ENCODE peak calls at places on chromosomes 3 and 15, in ten cellular contexts. One of them, this sample, is unnamed.

GRCh38 chr3:124714218-124714853 is 15.9 kb upstream of the UMPS start:
- DNase-seq in C1 segment of cervical spinal cord: no peak
- DNase-seq in RPMI8226: no peak
- DNase-seq in skeletal muscle cell: no peak
- DNase-seq in mucosa of gallbladder: peak
- DNase-seq in EL: no peak
- DNase-seq in stimulated activated CD4-positive, alpha-beta T cell treated with anti-CD3 and anti-CD28 coated beads, Interleukin-1b, Interleukin-23, amount 100 ng/mL, for 24 hours: no peak
- DNase-seq in iris pigment epithelial cell: peak
- DNase-seq in KG1: no peak
- DNase-seq in breast epithelium: no peak
- DNase-seq in this sample: no peak

GRCh38 chr15:68666812-68667450 is 88.1 kb downstream of the CORO2B start:
- DNase-seq in breast epithelium: no peak
- DNase-seq in C1 segment of cervical spinal cord: peak
- DNase-seq in RPMI8226: no peak
- DNase-seq in stimulated activated CD4-positive, alpha-beta T cell treated with anti-CD3 and anti-CD28 coated beads, Interleukin-1b, Interleukin-23, amount 100 ng/mL, for 24 hours: no peak
- DNase-seq in KG1: no peak
- DNase-seq in skeletal muscle cell: no peak
- DNase-seq in EL: no peak
- DNase-seq in iris pigment epithelial cell: no peak
- DNase-seq in mucosa of gallbladder: no peak
- DNase-seq in this sample: no peak

GRCh38 chr3:14428087-14429067 is 26.0 kb downstream of the SLC6A6 start:
- DNase-seq in mucosa of gallbladder: peak
- DNase-seq in RPMI8226: no peak
- DNase-seq in C1 segment of cervical spinal cord: peak
- DNase-seq in breast epithelium: no peak
- DNase-seq in iris pigment epithelial cell: no peak
- DNase-seq in skeletal muscle cell: no peak
- DNase-seq in EL: no peak
- DNase-seq in KG1: no peak
- DNase-seq in stimulated activated CD4-positive, alpha-beta T cell treated with anti-CD3 and anti-CD28 coated beads, Interleukin-1b, Interleukin-23, amount 100 ng/mL, for 24 hours: peak
- DNase-seq in this sample: no peak

GRCh38 chr3:184284696-184285095 is 8.9 kb downstream of the ECE2 start:
- DNase-seq in breast epithelium: no peak
- DNase-seq in mucosa of gallbladder: no peak
- DNase-seq in C1 segment of cervical spinal cord: peak
- DNase-seq in iris pigment epithelial cell: peak
- DNase-seq in stimulated activated CD4-positive, alpha-beta T cell treated with anti-CD3 and anti-CD28 coated beads, Interleukin-1b, Interleukin-23, amount 100 ng/mL, for 24 hours: no peak
- DNase-seq in RPMI8226: peak
- DNase-seq in KG1: no peak
- DNase-seq in EL: peak
- DNase-seq in skeletal muscle cell: peak
- DNase-seq in this sample: peak

GRCh38 chr15:57403532-57403931 is 27.2 kb downstream of the CGNL1 start:
- DNase-seq in RPMI8226: no peak
- DNase-seq in stimulated activated CD4-positive, alpha-beta T cell treated with anti-CD3 and anti-CD28 coated beads, Interleukin-1b, Interleukin-23, amount 100 ng/mL, for 24 hours: no peak
- DNase-seq in breast epithelium: no peak
- DNase-seq in mucosa of gallbladder: no peak
- DNase-seq in KG1: no peak
- DNase-seq in C1 segment of cervical spinal cord: no peak
- DNase-seq in iris pigment epithelial cell: no peak
- DNase-seq in skeletal muscle cell: no peak
- DNase-seq in EL: no peak
- DNase-seq in this sample: no peak

GRCh38 chr15:72967836-72968530 is 84.3 kb upstream of the NEO1 start:
- DNase-seq in KG1: no peak
- DNase-seq in RPMI8226: no peak
- DNase-seq in C1 segment of cervical spinal cord: no peak
- DNase-seq in mucosa of gallbladder: no peak
- DNase-seq in stimulated activated CD4-positive, alpha-beta T cell treated with anti-CD3 and anti-CD28 coated beads, Interleukin-1b, Interleukin-23, amount 100 ng/mL, for 24 hours: no peak
- DNase-seq in breast epithelium: no peak
- DNase-seq in iris pigment epithelial cell: no peak
- DNase-seq in EL: no peak
- DNase-seq in skeletal muscle cell: no peak
- DNase-seq in this sample: no peak

GRCh38 chr15:45634442-45635190 is at the start of gene SQOR:
- DNase-seq in C1 segment of cervical spinal cord: no peak
- DNase-seq in mucosa of gallbladder: peak
- DNase-seq in skeletal muscle cell: no peak
- DNase-seq in EL: peak
- DNase-seq in KG1: no peak
- DNase-seq in stimulated activated CD4-positive, alpha-beta T cell treated with anti-CD3 and anti-CD28 coated beads, Interleukin-1b, Interleukin-23, amount 100 ng/mL, for 24 hours: peak
- DNase-seq in breast epithelium: peak
- DNase-seq in iris pigment epithelial cell: peak
- DNase-seq in RPMI8226: peak
- DNase-seq in this sample: peak

GRCh38 chr3:153166206-153166605 is 4.2 kb downstream of the RAP2B start:
- DNase-seq in KG1: no peak
- DNase-seq in EL: peak
- DNase-seq in mucosa of gallbladder: no peak
- DNase-seq in stimulated activated CD4-positive, alpha-beta T cell treated with anti-CD3 and anti-CD28 coated beads, Interleukin-1b, Interleukin-23, amount 100 ng/mL, for 24 hours: no peak
- DNase-seq in C1 segment of cervical spinal cord: no peak
- DNase-seq in RPMI8226: no peak
- DNase-seq in skeletal muscle cell: no peak
- DNase-seq in breast epithelium: no peak
- DNase-seq in iris pigment epithelial cell: peak
- DNase-seq in this sample: no peak

GRCh38 chr3:32685604-32686185 is 707 bp downstream of the CNOT10 start:
- DNase-seq in C1 segment of cervical spinal cord: no peak
- DNase-seq in RPMI8226: peak
- DNase-seq in stimulated activated CD4-positive, alpha-beta T cell treated with anti-CD3 and anti-CD28 coated beads, Interleukin-1b, Interleukin-23, amount 100 ng/mL, for 24 hours: no peak
- DNase-seq in mucosa of gallbladder: no peak
- DNase-seq in iris pigment epithelial cell: peak
- DNase-seq in KG1: peak
- DNase-seq in EL: no peak
- DNase-seq in skeletal muscle cell: no peak
- DNase-seq in breast epithelium: no peak
- DNase-seq in this sample: no peak

GRCh38 chr3:41679412-41679811 is 282.5 kb downstream of the ULK4 start:
- DNase-seq in KG1: no peak
- DNase-seq in C1 segment of cervical spinal cord: no peak
- DNase-seq in RPMI8226: no peak
- DNase-seq in mucosa of gallbladder: no peak
- DNase-seq in breast epithelium: no peak
- DNase-seq in skeletal muscle cell: no peak
- DNase-seq in stimulated activated CD4-positive, alpha-beta T cell treated with anti-CD3 and anti-CD28 coated beads, Interleukin-1b, Interleukin-23, amount 100 ng/mL, for 24 hours: no peak
- DNase-seq in EL: no peak
- DNase-seq in iris pigment epithelial cell: no peak
- DNase-seq in this sample: no peak

GRCh38 chr15:101057841-101058407 is 138.8 kb downstream of the LRRK1 start:
- DNase-seq in skeletal muscle cell: no peak
- DNase-seq in KG1: no peak
- DNase-seq in C1 segment of cervical spinal cord: no peak
- DNase-seq in stimulated activated CD4-positive, alpha-beta T cell treated with anti-CD3 and anti-CD28 coated beads, Interleukin-1b, Interleukin-23, amount 100 ng/mL, for 24 hours: no peak
- DNase-seq in breast epithelium: no peak
- DNase-seq in mucosa of gallbladder: peak
- DNase-seq in EL: no peak
- DNase-seq in iris pigment epithelial cell: no peak
- DNase-seq in RPMI8226: no peak
- DNase-seq in this sample: no peak

GRCh38 chr3:143150979-143151726 is 31.6 kb downstream of the CHST2 start:
- DNase-seq in RPMI8226: no peak
- DNase-seq in skeletal muscle cell: no peak
- DNase-seq in breast epithelium: no peak
- DNase-seq in C1 segment of cervical spinal cord: no peak
- DNase-seq in stimulated activated CD4-positive, alpha-beta T cell treated with anti-CD3 and anti-CD28 coated beads, Interleukin-1b, Interleukin-23, amount 100 ng/mL, for 24 hours: no peak
- DNase-seq in KG1: no peak
- DNase-seq in mucosa of gallbladder: no peak
- DNase-seq in iris pigment epithelial cell: no peak
- DNase-seq in EL: no peak
- DNase-seq in this sample: no peak

GRCh38 chr15:69351333-69351732 is 52.6 kb downstream of the PAQR5 start:
- DNase-seq in EL: no peak
- DNase-seq in C1 segment of cervical spinal cord: no peak
- DNase-seq in breast epithelium: no peak
- DNase-seq in skeletal muscle cell: no peak
- DNase-seq in KG1: no peak
- DNase-seq in stimulated activated CD4-positive, alpha-beta T cell treated with anti-CD3 and anti-CD28 coated beads, Interleukin-1b, Interleukin-23, amount 100 ng/mL, for 24 hours: no peak
- DNase-seq in mucosa of gallbladder: no peak
- DNase-seq in RPMI8226: no peak
- DNase-seq in iris pigment epithelial cell: no peak
- DNase-seq in this sample: no peak

GRCh38 chr3:14425574-14426304 is 23.3 kb downstream of the SLC6A6 start:
- DNase-seq in iris pigment epithelial cell: no peak
- DNase-seq in breast epithelium: no peak
- DNase-seq in stimulated activated CD4-positive, alpha-beta T cell treated with anti-CD3 and anti-CD28 coated beads, Interleukin-1b, Interleukin-23, amount 100 ng/mL, for 24 hours: no peak
- DNase-seq in RPMI8226: no peak
- DNase-seq in skeletal muscle cell: no peak
- DNase-seq in EL: peak
- DNase-seq in C1 segment of cervical spinal cord: no peak
- DNase-seq in mucosa of gallbladder: peak
- DNase-seq in KG1: no peak
- DNase-seq in this sample: no peak

GRCh38 chr15:29337156-29337959 is 67.7 kb upstream of the NSMCE3 start:
- DNase-seq in KG1: no peak
- DNase-seq in skeletal muscle cell: peak
- DNase-seq in RPMI8226: no peak
- DNase-seq in mucosa of gallbladder: no peak
- DNase-seq in EL: no peak
- DNase-seq in breast epithelium: no peak
- DNase-seq in iris pigment epithelial cell: no peak
- DNase-seq in stimulated activated CD4-positive, alpha-beta T cell treated with anti-CD3 and anti-CD28 coated beads, Interleukin-1b, Interleukin-23, amount 100 ng/mL, for 24 hours: no peak
- DNase-seq in C1 segment of cervical spinal cord: no peak
- DNase-seq in this sample: no peak

GRCh38 chr3:158127250-158128219 is 17.6 kb downstream of the RSRC1 start:
- DNase-seq in mucosa of gallbladder: no peak
- DNase-seq in skeletal muscle cell: no peak
- DNase-seq in iris pigment epithelial cell: peak
- DNase-seq in breast epithelium: no peak
- DNase-seq in C1 segment of cervical spinal cord: no peak
- DNase-seq in KG1: no peak
- DNase-seq in EL: peak
- DNase-seq in stimulated activated CD4-positive, alpha-beta T cell treated with anti-CD3 and anti-CD28 coated beads, Interleukin-1b, Interleukin-23, amount 100 ng/mL, for 24 hours: no peak
- DNase-seq in RPMI8226: peak
- DNase-seq in this sample: no peak

GRCh38 chr3:14123308-14124222 is 1.1 kb downstream of the CHCHD4 start:
- DNase-seq in KG1: no peak
- DNase-seq in skeletal muscle cell: no peak
- DNase-seq in mucosa of gallbladder: peak
- DNase-seq in C1 segment of cervical spinal cord: no peak
- DNase-seq in stimulated activated CD4-positive, alpha-beta T cell treated with anti-CD3 and anti-CD28 coated beads, Interleukin-1b, Interleukin-23, amount 100 ng/mL, for 24 hours: no peak
- DNase-seq in iris pigment epithelial cell: no peak
- DNase-seq in EL: no peak
- DNase-seq in breast epithelium: no peak
- DNase-seq in RPMI8226: peak
- DNase-seq in this sample: peak

GRCh38 chr3:127771746-127772145 is 50.6 kb downstream of the MGLL start:
- DNase-seq in C1 segment of cervical spinal cord: no peak
- DNase-seq in EL: no peak
- DNase-seq in iris pigment epithelial cell: no peak
- DNase-seq in RPMI8226: no peak
- DNase-seq in mucosa of gallbladder: no peak
- DNase-seq in breast epithelium: no peak
- DNase-seq in KG1: no peak
- DNase-seq in stimulated activated CD4-positive, alpha-beta T cell treated with anti-CD3 and anti-CD28 coated beads, Interleukin-1b, Interleukin-23, amount 100 ng/mL, for 24 hours: no peak
- DNase-seq in skeletal muscle cell: no peak
- DNase-seq in this sample: no peak

GRCh38 chr3:22609139-22609538 is 594.0 kb upstream of the UBE2E2 start:
- DNase-seq in iris pigment epithelial cell: no peak
- DNase-seq in EL: peak
- DNase-seq in stimulated activated CD4-positive, alpha-beta T cell treated with anti-CD3 and anti-CD28 coated beads, Interleukin-1b, Interleukin-23, amount 100 ng/mL, for 24 hours: no peak
- DNase-seq in mucosa of gallbladder: no peak
- DNase-seq in C1 segment of cervical spinal cord: no peak
- DNase-seq in skeletal muscle cell: no peak
- DNase-seq in RPMI8226: no peak
- DNase-seq in KG1: no peak
- DNase-seq in breast epithelium: no peak
- DNase-seq in this sample: no peak

GRCh38 chr3:188076176-188076575 is 77.8 kb upstream of the LPP start:
- DNase-seq in EL: no peak
- DNase-seq in breast epithelium: no peak
- DNase-seq in skeletal muscle cell: no peak
- DNase-seq in RPMI8226: no peak
- DNase-seq in mucosa of gallbladder: no peak
- DNase-seq in iris pigment epithelial cell: no peak
- DNase-seq in KG1: no peak
- DNase-seq in C1 segment of cervical spinal cord: peak
- DNase-seq in stimulated activated CD4-positive, alpha-beta T cell treated with anti-CD3 and anti-CD28 coated beads, Interleukin-1b, Interleukin-23, amount 100 ng/mL, for 24 hours: no peak
- DNase-seq in this sample: no peak

GRCh38 chr15:27410986-27411385 is 440.0 kb downstream of the GABRG3 start:
- DNase-seq in stimulated activated CD4-positive, alpha-beta T cell treated with anti-CD3 and anti-CD28 coated beads, Interleukin-1b, Interleukin-23, amount 100 ng/mL, for 24 hours: no peak
- DNase-seq in RPMI8226: no peak
- DNase-seq in breast epithelium: no peak
- DNase-seq in mucosa of gallbladder: no peak
- DNase-seq in iris pigment epithelial cell: no peak
- DNase-seq in KG1: no peak
- DNase-seq in EL: no peak
- DNase-seq in C1 segment of cervical spinal cord: no peak
- DNase-seq in skeletal muscle cell: no peak
- DNase-seq in this sample: no peak

GRCh38 chr15:37289109-37289765 is 188.9 kb upstream of the MEIS2 start:
- DNase-seq in breast epithelium: no peak
- DNase-seq in KG1: no peak
- DNase-seq in iris pigment epithelial cell: peak
- DNase-seq in C1 segment of cervical spinal cord: no peak
- DNase-seq in mucosa of gallbladder: no peak
- DNase-seq in EL: peak
- DNase-seq in skeletal muscle cell: no peak
- DNase-seq in stimulated activated CD4-positive, alpha-beta T cell treated with anti-CD3 and anti-CD28 coated beads, Interleukin-1b, Interleukin-23, amount 100 ng/mL, for 24 hours: no peak
- DNase-seq in RPMI8226: no peak
- DNase-seq in this sample: peak

GRCh38 chr15:78109156-78109555 is 16.8 kb downstream of the SH2D7 start:
- DNase-seq in C1 segment of cervical spinal cord: no peak
- DNase-seq in skeletal muscle cell: no peak
- DNase-seq in iris pigment epithelial cell: no peak
- DNase-seq in stimulated activated CD4-positive, alpha-beta T cell treated with anti-CD3 and anti-CD28 coated beads, Interleukin-1b, Interleukin-23, amount 100 ng/mL, for 24 hours: no peak
- DNase-seq in RPMI8226: no peak
- DNase-seq in mucosa of gallbladder: no peak
- DNase-seq in KG1: no peak
- DNase-seq in breast epithelium: no peak
- DNase-seq in EL: no peak
- DNase-seq in this sample: no peak

GRCh38 chr3:50270422-50270831 is 1.5 kb downstream of the SEMA3B start:
- DNase-seq in C1 segment of cervical spinal cord: no peak
- DNase-seq in iris pigment epithelial cell: peak
- DNase-seq in RPMI8226: no peak
- DNase-seq in breast epithelium: no peak
- DNase-seq in stimulated activated CD4-positive, alpha-beta T cell treated with anti-CD3 and anti-CD28 coated beads, Interleukin-1b, Interleukin-23, amount 100 ng/mL, for 24 hours: no peak
- DNase-seq in EL: peak
- DNase-seq in KG1: no peak
- DNase-seq in mucosa of gallbladder: no peak
- DNase-seq in skeletal muscle cell: no peak
- DNase-seq in this sample: no peak

GRCh38 chr15:36911322-36911944 is 188.9 kb downstream of the MEIS2 start:
- DNase-seq in breast epithelium: no peak
- DNase-seq in skeletal muscle cell: peak
- DNase-seq in mucosa of gallbladder: no peak
- DNase-seq in C1 segment of cervical spinal cord: no peak
- DNase-seq in KG1: no peak
- DNase-seq in RPMI8226: no peak
- DNase-seq in EL: peak
- DNase-seq in stimulated activated CD4-positive, alpha-beta T cell treated with anti-CD3 and anti-CD28 coated beads, Interleukin-1b, Interleukin-23, amount 100 ng/mL, for 24 hours: no peak
- DNase-seq in iris pigment epithelial cell: peak
- DNase-seq in this sample: peak

GRCh38 chr3:156892701-156893100 is 66.5 kb downstream of the LEKR1 start:
- DNase-seq in stimulated activated CD4-positive, alpha-beta T cell treated with anti-CD3 and anti-CD28 coated beads, Interleukin-1b, Interleukin-23, amount 100 ng/mL, for 24 hours: no peak
- DNase-seq in breast epithelium: no peak
- DNase-seq in C1 segment of cervical spinal cord: no peak
- DNase-seq in RPMI8226: no peak
- DNase-seq in KG1: no peak
- DNase-seq in mucosa of gallbladder: no peak
- DNase-seq in iris pigment epithelial cell: peak
- DNase-seq in skeletal muscle cell: peak
- DNase-seq in EL: peak
- DNase-seq in this sample: no peak

GRCh38 chr3:48440590-48440958 is 517 bp downstream of the TMA7 start:
- DNase-seq in KG1: no peak
- DNase-seq in stimulated activated CD4-positive, alpha-beta T cell treated with anti-CD3 and anti-CD28 coated beads, Interleukin-1b, Interleukin-23, amount 100 ng/mL, for 24 hours: no peak
- DNase-seq in mucosa of gallbladder: no peak
- DNase-seq in breast epithelium: no peak
- DNase-seq in iris pigment epithelial cell: peak
- DNase-seq in C1 segment of cervical spinal cord: no peak
- DNase-seq in skeletal muscle cell: no peak
- DNase-seq in EL: peak
- DNase-seq in RPMI8226: no peak
- DNase-seq in this sample: peak

GRCh38 chr15:55279746-55280351 is 9.8 kb downstream of the RAB27A start:
- DNase-seq in breast epithelium: no peak
- DNase-seq in mucosa of gallbladder: peak
- DNase-seq in skeletal muscle cell: peak
- DNase-seq in EL: peak
- DNase-seq in C1 segment of cervical spinal cord: no peak
- DNase-seq in RPMI8226: peak
- DNase-seq in stimulated activated CD4-positive, alpha-beta T cell treated with anti-CD3 and anti-CD28 coated beads, Interleukin-1b, Interleukin-23, amount 100 ng/mL, for 24 hours: no peak
- DNase-seq in iris pigment epithelial cell: peak
- DNase-seq in KG1: no peak
- DNase-seq in this sample: no peak